ENCODE peak calls at places on chromosomes 5 and 9, in ten cellular contexts. H is CD4-positive, alpha-beta T cell; V is LoVo; P is NCI-H524 treated with DMSO at 0.1 percent for 48 hours; C is mesendoderm; B is NCI-H69; Q is CD8-positive, alpha-beta memory T cell; E is breast epithelium; G is stimulated activated CD4-positive, alpha-beta T cell treated with anti-CD3 and anti-CD28 coated beads, Interleukin-12 subunit alpha, Interleukin-12 subunit beta, amount 100 ng/mL, for 4 hours; Z is brain microvascular endothelial cell. J is an unnamed sample.

GRCh38 chr9:37220971-37221370 is 100.6 kb downstream of the ZCCHC7 start:
- DNase-seq in C (peak), G (no peak), H (no peak), V (no peak), Q (no peak), P (no peak), E (no peak), B (no peak), Z (no peak), J (no peak)

GRCh38 chr5:27450607-27451006 is 412.2 kb upstream of the CDH9 start:
- DNase-seq in C (no peak), H (no peak), B (no peak), V (peak), P (no peak), E (no peak), G (no peak), Z (no peak), Q (no peak), J (peak)

GRCh38 chr5:55481293-55481900 is 53.4 kb downstream of the PLPP1 start:
- DNase-seq in P (peak), H (no peak), V (no peak), Q (no peak), B (peak), Z (no peak), G (no peak), C (no peak), E (no peak), J (no peak)

GRCh38 chr5:58348996-58349728 is 110.7 kb downstream of the PLK2 start:
- DNase-seq in B (no peak), Q (no peak), P (no peak), H (no peak), Z (no peak), C (no peak), E (no peak), G (no peak), V (no peak), J (peak)

GRCh38 chr5:175520321-175520720 is 42.0 kb downstream of the SFXN1 start:
- DNase-seq in B (no peak), G (peak), Z (no peak), C (no peak), H (peak), V (no peak), Q (no peak), P (peak), E (no peak), J (no peak)

GRCh38 chr5:60698316-60698715 is 1.6 kb downstream of the DEPDC1B start:
- DNase-seq in Q (no peak), H (no peak), Z (no peak), V (no peak), G (no peak), P (no peak), C (no peak), B (peak), E (no peak), J (no peak)

GRCh38 chr5:93164690-93165089 is 416.3 kb downstream of the NR2F1-AS1 start:
- DNase-seq in H (no peak), Z (peak), E (no peak), C (peak), Q (no peak), G (no peak), B (peak), V (no peak), P (no peak), J (peak)

GRCh38 chr5:32628049-32628803 is 42.9 kb downstream of the SUB1 start:
- DNase-seq in Q (no peak), V (no peak), H (no peak), G (no peak), E (no peak), C (no peak), P (no peak), Z (no peak), B (peak), J (no peak)

GRCh38 chr5:79561525-79561893 is 47.6 kb upstream of the HOMER1 start:
- DNase-seq in B (no peak), C (no peak), H (no peak), P (no peak), E (no peak), V (no peak), G (peak), Z (no peak), Q (no peak), J (no peak)